ENCODE peak calls at places on chromosomes 5 and 9, in ten cellular contexts. L is NB4, C is ovary, B is A549, Z is IMR-90, Q is transverse colon, R is adrenal gland, T is esophagus muscularis mucosa, H is stomach, J is esophagus squamous epithelium. X is an unnamed sample.

GRCh38 chr5:25330721-25331120 is 685.9 kb upstream of the CDH10 start:
- DNase-seq in L (no peak), C (no peak), B (no peak), Z (no peak), Q (no peak), R (no peak), T (no peak), H (no peak), J (no peak), X (no peak)

GRCh38 chr9:118108971-118109370 is 404.8 kb downstream of the TLR4 start:
- DNase-seq in L (no peak), C (no peak), B (no peak), Z (no peak), Q (no peak), R (no peak), T (no peak), H (no peak), J (no peak), X (no peak)

GRCh38 chr5:82521431-82522051 is 243.4 kb upstream of the RPS23 start:
- DNase-seq in L (no peak), C (no peak), B (no peak), Z (no peak), Q (no peak), R (no peak), T (peak; percentile 90), H (no peak), J (no peak), X (no peak)

GRCh38 chr5:111227805-111228204 is 3.6 kb downstream of the CAMK4 start:
- DNase-seq in L (no peak), C (no peak), B (no peak), Z (peak; percentile 16), Q (peak; percentile 25), R (no peak), T (no peak), H (no peak), J (no peak), X (no peak)

GRCh38 chr9:35195683-35196082 is 33.9 kb downstream of the UNC13B start:
- DNase-seq in L (no peak), C (no peak), B (no peak), Z (peak; percentile 29), Q (no peak), R (no peak), T (no peak), H (no peak), J (no peak), X (no peak)

GRCh38 chr9:95373069-95373681 is 55.7 kb upstream of the FANCC start:
- DNase-seq in L (no peak), C (no peak), B (no peak), Z (no peak), Q (no peak), R (no peak), T (peak; percentile 64), H (no peak), J (no peak), X (peak; percentile 42)

GRCh38 chr5:36378551-36378950 is 76.8 kb upstream of the RANBP3L start:
- DNase-seq in L (no peak), C (no peak), B (no peak), Z (peak; percentile 7), Q (no peak), R (no peak), T (no peak), H (no peak), J (no peak), X (no peak)

GRCh38 chr5:52922384-52922783 is 66.8 kb upstream of the ITGA2 start:
- DNase-seq in L (peak; percentile 44), C (no peak), B (peak; percentile 7), Z (peak; percentile 67), Q (no peak), R (peak; percentile 49), T (no peak), H (no peak), J (no peak), X (no peak)

GRCh38 chr5:34555699-34556513 is 100.2 kb upstream of the RAI14 start:
- DNase-seq in L (no peak), C (no peak), B (no peak), Z (no peak), Q (no peak), R (no peak), T (no peak), H (no peak), J (no peak), X (no peak)

GRCh38 chr9:5286262-5286661 is 18.3 kb downstream of the RLN2 start:
- DNase-seq in L (no peak), C (no peak), B (no peak), Z (no peak), Q (no peak), R (no peak), T (no peak), H (no peak), J (no peak), X (no peak)

GRCh38 chr5:61277781-61278180 is 54.3 kb upstream of the ZSWIM6 start:
- DNase-seq in L (no peak), C (no peak), B (no peak), Z (no peak), Q (no peak), R (no peak), T (no peak), H (no peak), J (no peak), X (no peak)

GRCh38 chr5:146291421-146292074 is 47.1 kb upstream of the POU4F3 start:
- DNase-seq in L (peak; percentile 65), C (no peak), B (peak; percentile 63), Z (peak; percentile 33), Q (no peak), R (no peak), T (no peak), H (no peak), J (no peak), X (no peak)

GRCh38 chr5:98769256-98770157 is 4.0 kb upstream of the RGMB start:
- DNase-seq in L (peak; percentile 4), C (peak; percentile 68), B (peak; percentile 42), Z (peak; percentile 92), Q (peak; percentile 49), R (peak; percentile 33), T (no peak), H (peak; percentile 38), J (no peak), X (peak; percentile 88)

GRCh38 chr5:16934669-16935068 is 1.4 kb downstream of the MYO10 start:
- DNase-seq in L (no peak), C (no peak), B (no peak), Z (peak; percentile 45), Q (no peak), R (no peak), T (no peak), H (no peak), J (no peak), X (no peak)

GRCh38 chr9:121294181-121294743 is 26.3 kb downstream of the GSN start:
- DNase-seq in L (no peak), C (no peak), B (no peak), Z (no peak), Q (no peak), R (no peak), T (no peak), H (no peak), J (no peak), X (no peak)

GRCh38 chr5:74394924-74395880 is 245.3 kb downstream of the ENC1 start:
- DNase-seq in L (peak; percentile 16), C (no peak), B (no peak), Z (no peak), Q (no peak), R (no peak), T (peak; percentile 89), H (no peak), J (no peak), X (no peak)

GRCh38 chr9:133788819-133789733 is 50.9 kb upstream of the SARDH start:
- DNase-seq in L (no peak), C (no peak), B (no peak), Z (no peak), Q (peak; percentile 70), R (no peak), T (no peak), H (peak; percentile 80), J (no peak), X (no peak)

GRCh38 chr9:91714020-91714721 is 235.9 kb downstream of the ROR2 start:
- DNase-seq in L (peak; percentile 76), C (peak; percentile 92), B (no peak), Z (peak; percentile 61), Q (peak; percentile 78), R (peak; percentile 72), T (no peak), H (peak; percentile 74), J (no peak), X (peak; percentile 90)

GRCh38 chr9:90032296-90033029 is 427.7 kb downstream of the GADD45G start:
- DNase-seq in L (peak; percentile 65), C (no peak), B (no peak), Z (no peak), Q (no peak), R (no peak), T (no peak), H (no peak), J (no peak), X (no peak)

GRCh38 chr5:30183736-30184135 is 1009.8 kb upstream of the CDH6 start:
- DNase-seq in L (no peak), C (no peak), B (no peak), Z (no peak), Q (no peak), R (no peak), T (no peak), H (no peak), J (no peak), X (no peak)
- H3K4me3 ChIP-seq in L (no peak overlapping the region), C (no peak overlapping the region), B (no peak overlapping the region), Z (no peak overlapping the region), Q (no peak overlapping the region), R (no peak overlapping the region), T (no peak overlapping the region), H (no peak overlapping the region), J (no peak overlapping the region), X (no peak overlapping the region)

GRCh38 chr9:123420560-123421210 is 64.7 kb downstream of the CRB2 start:
- DNase-seq in L (no peak), C (no peak), B (no peak), Z (no peak), Q (no peak), R (no peak), T (no peak), H (no peak), J (no peak), X (peak; percentile 74)
- TF ChIP-seq CTCF in L (no peak), C (no peak), B (no peak), Z (no peak), Q (no peak), R (no peak), T (no peak), H (no peak), J (no peak), X (no peak)

GRCh38 chr5:139696894-139697658 is 48.9 kb downstream of the CXXC5 start:
- DNase-seq in L (peak; percentile 78), C (peak; percentile 86), B (no peak), Z (peak; percentile 91), Q (peak; percentile 59), R (peak; percentile 38), T (peak; percentile 94), H (peak; percentile 63), J (no peak), X (peak; percentile 56)
- TF ChIP-seq POLR2A in L (no peak), C (no peak), B (no peak), Z (peak; percentile 56), Q (no peak), R (no peak), T (no peak), H (no peak), J (no peak), X (no peak)

DNA sequence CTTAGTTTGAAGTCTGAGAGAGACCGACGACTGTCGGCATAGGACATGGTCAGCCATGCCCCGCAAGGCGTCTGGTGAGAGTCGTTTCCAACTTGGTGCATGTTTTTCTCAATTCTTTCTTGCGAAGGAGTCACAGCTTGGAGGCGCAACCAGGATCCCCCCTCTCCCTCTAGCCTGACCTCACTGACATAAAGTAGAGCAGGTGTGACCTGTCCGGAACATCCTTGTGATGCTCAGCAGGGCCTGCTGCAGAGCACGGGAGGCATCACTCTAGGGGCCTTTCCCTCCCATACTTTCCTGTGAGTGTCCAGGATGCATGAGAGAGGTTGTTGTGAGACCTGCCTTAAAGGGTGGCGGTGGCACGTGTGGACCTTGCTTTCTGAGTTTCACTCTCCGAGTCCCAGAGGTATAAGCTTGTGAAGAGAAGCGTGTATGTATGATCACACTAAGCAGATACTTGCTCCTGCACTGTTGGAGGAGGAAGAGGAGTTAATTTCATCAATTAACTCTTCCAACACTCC is 5.0 kb downstream of the TENT4A start:
- DNase-seq in L (no peak), C (no peak), B (no peak), Z (no peak), Q (no peak), R (no peak), T (peak; percentile 87), H (no peak), J (no peak), X (no peak)
- H3K4me3 ChIP-seq in L (no peak overlapping the region), C (no peak overlapping the region), B (no peak overlapping the region), Z (no peak overlapping the region), Q (no peak overlapping the region), R (no peak overlapping the region), T (no peak overlapping the region), H (no peak overlapping the region), J (no peak overlapping the region), X (no peak overlapping the region)